ENCODE peak calls at places on chromosomes 7 and 10, in four cellular contexts. H is K562, V is HepG2, J is H1. Q is an unnamed sample.
A peak's percentile ranks its signal among the peaks of the same experiment; 100 is the strongest.

GRCh38 chr10:106714734-106715368 is 449.7 kb downstream of the SORCS1 start:
- DNase-seq in H (no peak), V (no peak), J (no peak), Q (no peak)

GRCh38 chr10:13382759-13383753 is 35.0 kb upstream of the SEPHS1 start:
- DNase-seq in H (peak; percentile 42), V (no peak), J (no peak), Q (peak; percentile 25)

GRCh38 chr10:29804025-29804852 is 169.5 kb upstream of the SVIL start:
- DNase-seq in H (no peak), V (peak; percentile 48), J (no peak), Q (peak; percentile 99)

GRCh38 chr10:90884414-90884813 is 12.6 kb downstream of the RPP30 start:
- DNase-seq in H (no peak), V (no peak), J (no peak), Q (no peak)

GRCh38 chr10:115882021-115882420 is 391.0 kb downstream of the GFRA1 start:
- DNase-seq in H (no peak), V (no peak), J (no peak), Q (no peak)

GRCh38 chr10:58590152-58590551 is 77.5 kb downstream of the BICC1 start:
- DNase-seq in H (no peak), V (no peak), J (no peak), Q (peak; percentile 51)

GRCh38 chr7:11133436-11133959 is 159.8 kb downstream of the PHF14 start:
- DNase-seq in H (no peak), V (no peak), J (no peak), Q (no peak)

GRCh38 chr10:119541046-119541445 is 1.5 kb downstream of the RGS10 start:
- DNase-seq in H (no peak), V (no peak), J (no peak), Q (no peak)

GRCh38 chr7:155804897-155805825 is 7.1 kb downstream of the SHH start:
- DNase-seq in H (peak; percentile 98), V (no peak), J (no peak), Q (peak; percentile 69)

GRCh38 chr10:11326241-11326640 is 285.2 kb downstream of the USP6NL start:
- DNase-seq in H (no peak), V (no peak), J (no peak), Q (no peak)

GRCh38 chr7:147161405-147161804 is 1044.8 kb downstream of the CNTNAP2 start:
- DNase-seq in H (no peak), V (no peak), J (no peak), Q (no peak)

GRCh38 chr7:46135561-46135960 is 214.5 kb upstream of the IGFBP3 start:
- DNase-seq in H (no peak), V (no peak), J (no peak), Q (no peak)

GRCh38 chr10:18368681-18369080 is 228.5 kb downstream of the CACNB2 start:
- DNase-seq in H (no peak), V (no peak), J (no peak), Q (no peak)

GRCh38 chr10:126250045-126250444 is 138.2 kb downstream of the ADAM12 start:
- DNase-seq in H (no peak), V (no peak), J (no peak), Q (no peak)

GRCh38 chr7:129664029-129665012 is 52.8 kb downstream of the NRF1 start:
- DNase-seq in H (peak; percentile 56), V (peak; percentile 42), J (no peak), Q (peak; percentile 75)

DNA sequence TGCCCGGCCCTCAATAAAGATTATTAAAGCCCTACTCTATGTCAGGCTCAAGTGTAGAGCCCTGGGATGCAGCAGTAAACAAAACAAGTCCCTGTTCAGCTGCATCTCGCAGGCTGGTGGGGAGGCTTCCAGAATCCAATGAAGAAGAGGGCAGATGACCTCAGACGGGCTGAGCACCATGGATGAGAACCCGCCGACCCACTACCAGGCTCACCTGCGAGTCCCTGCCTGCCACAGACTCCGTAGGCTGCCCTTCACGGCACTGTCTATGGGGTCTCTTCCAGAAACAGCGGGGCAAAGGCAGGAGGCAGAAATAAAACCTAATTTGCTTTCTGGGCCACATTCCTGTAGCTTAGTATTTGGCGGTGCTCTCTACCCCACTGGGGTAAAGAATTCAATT is 22.7 kb downstream of the CHST15 start:
- DNase-seq in H (no peak), V (no peak), J (no peak), Q (no peak)
- H4K20me1 ChIP-seq in H (no peaks in the 10 kb centered on the region), V (peaks cover 91% of the 10 kb centered on the region), J (no peaks in the 10 kb centered on the region), Q (no peaks in the 10 kb centered on the region)

DNA sequence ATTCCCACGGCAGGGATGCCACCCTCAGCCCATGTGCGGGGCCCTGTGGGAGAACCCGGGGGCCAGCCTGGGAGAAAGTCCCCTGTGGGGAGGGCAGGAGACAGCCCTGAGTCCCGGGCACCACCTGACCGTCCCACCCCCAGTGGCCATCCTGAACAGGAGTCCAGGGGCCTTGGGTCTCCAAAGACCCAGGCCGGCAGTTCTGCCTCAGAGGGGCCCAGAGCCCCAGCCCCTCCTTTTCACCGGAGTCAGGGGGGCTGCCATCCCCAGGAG is 112.8 kb downstream of the MICALL2 start:
- DNase-seq in H (no peak), V (no peak), J (no peak), Q (no peak)
- TF ChIP-seq JUN in H (no peak), V (no peak), J (no peak), Q (no peak)

GRCh38 chr7:158810846-158811245 is 18.5 kb downstream of the ESYT2 start:
- DNase-seq in H (no peak), V (no peak), J (no peak), Q (no peak)
- H4K20me1 ChIP-seq in H (peaks cover 20% of the 10 kb centered on the region), V (peaks cover 3% of the 10 kb centered on the region), J (no peaks in the 10 kb centered on the region), Q (peaks cover 3% of the 10 kb centered on the region)

GRCh38 chr7:81721428-81721827 is 48.4 kb downstream of the HGF start:
- DNase-seq in H (no peak), V (no peak), J (no peak), Q (no peak)

GRCh38 chr7:81719865-81720264 is 50.0 kb downstream of the HGF start:
- DNase-seq in H (no peak), V (no peak), J (no peak), Q (no peak)

GRCh38 chr7:81725003-81725402 is 44.8 kb downstream of the HGF start:
- DNase-seq in H (no peak), V (no peak), J (no peak), Q (no peak)

GRCh38 chr7:81725496-81726117 is 44.2 kb downstream of the HGF start:
- DNase-seq in H (no peak), V (no peak), J (peak; percentile 5), Q (no peak)
- TF ChIP-seq JUN in H (no peak), V (no peak), J (no peak), Q (no peak)

GRCh38 chr10:35421553-35422178 is 85.4 kb downstream of the CCNY start:
- DNase-seq in H (no peak), V (peak; percentile 54), J (no peak), Q (peak; percentile 92)
- H4K20me1 ChIP-seq in H (peaks cover 15% of the 10 kb centered on the region), V (no peaks in the 10 kb centered on the region), J (peaks cover 4% of the 10 kb centered on the region), Q (no peaks in the 10 kb centered on the region)

GRCh38 chr10:36730316-36730715 is 395.1 kb upstream of the ANKRD30A start:
- DNase-seq in H (no peak), V (no peak), J (no peak), Q (no peak)
- TF ChIP-seq JUN in H (no peak), V (no peak), J (no peak), Q (no peak)

GRCh38 chr10:82124713-82125112 is 249.7 kb downstream of the NRG3 start:
- DNase-seq in H (no peak), V (no peak), J (no peak), Q (no peak)

DNA sequence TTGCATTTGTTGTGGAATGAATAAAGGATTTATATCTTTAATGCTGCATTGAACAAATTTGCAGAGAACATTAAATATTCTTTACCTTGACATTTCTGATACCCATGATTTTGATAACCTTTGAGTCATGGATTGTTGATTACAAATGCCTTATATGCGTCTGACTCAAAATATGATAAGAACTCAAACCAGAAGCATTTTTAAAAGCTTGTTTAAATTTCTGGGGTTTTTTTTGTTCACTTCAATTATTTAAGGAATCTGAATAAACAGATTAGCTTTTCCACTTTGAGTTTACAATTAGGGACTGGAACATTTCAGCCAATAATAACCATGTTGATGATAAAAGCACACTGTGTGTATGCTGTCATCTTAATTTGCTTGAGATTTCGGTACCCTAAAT is 253.5 kb downstream of the NRG3 start:
- DNase-seq in H (no peak), V (no peak), J (no peak), Q (no peak)
- H4K20me1 ChIP-seq in H (no peaks in the 10 kb centered on the region), V (no peaks in the 10 kb centered on the region), J (no peaks in the 10 kb centered on the region), Q (no peaks in the 10 kb centered on the region)

DNA sequence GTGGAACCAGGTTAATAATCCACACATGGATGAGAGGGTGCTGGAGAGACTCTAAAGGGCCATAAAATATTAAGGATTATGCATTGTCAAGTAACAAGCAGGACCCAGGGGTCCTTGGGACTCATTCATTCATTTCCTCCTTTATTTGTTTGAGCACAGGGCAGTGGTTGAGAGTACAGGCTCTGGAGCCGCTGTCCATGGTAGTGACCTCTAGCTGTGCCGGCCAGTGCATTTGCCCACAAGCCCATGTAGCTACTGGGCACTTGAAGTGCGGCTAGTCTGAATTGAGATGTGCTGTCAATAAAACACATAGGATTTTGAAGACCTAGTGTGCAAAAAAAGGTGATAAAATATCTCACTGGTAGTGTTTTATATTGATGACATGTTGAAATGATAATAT is 137.6 kb downstream of the C10orf105 start:
- DNase-seq in H (peak; percentile 65), V (no peak), J (no peak), Q (peak; percentile 34)
- TF ChIP-seq JUN in H (no peak), V (no peak), J (no peak), Q (no peak)

GRCh38 chr7:50713357-50713965 is 69.2 kb downstream of the GRB10 start:
- DNase-seq in H (no peak), V (no peak), J (no peak), Q (no peak)
- H4K20me1 ChIP-seq in H (peaks cover 38% of the 10 kb centered on the region), V (no peaks in the 10 kb centered on the region), J (peaks cover 8% of the 10 kb centered on the region), Q (peaks cover 10% of the 10 kb centered on the region)

Q was measured in endothelial cell of umbilical vein.